ENCODE peak calls at places on chromosome 9, in ten cellular contexts. G, V, Q, Y, E, H, D, I, W and T are unnamed samples.

GRCh38 chr9:25226901-25227686 is 451.1 kb downstream of the TUSC1 start:
- DNase-seq in G (no peak), V (no peak), Q (no peak), Y (no peak), E (no peak), H (no peak), D (no peak), I (no peak), W (no peak), T (no peak)

GRCh38 chr9:37433754-37434435 is 11.4 kb downstream of the GRHPR start:
- DNase-seq in G (no peak), V (no peak), Q (no peak), Y (no peak), E (no peak), H (no peak), D (peak), I (peak), W (no peak), T (no peak)

GRCh38 chr9:108196332-108196731 is 659.5 kb downstream of the ACTL7B start:
- DNase-seq in G (no peak), V (no peak), Q (no peak), Y (no peak), E (no peak), H (no peak), D (no peak), I (no peak), W (no peak), T (no peak)

GRCh38 chr9:128494108-128494742 is 10.3 kb upstream of the GLE1 start:
- DNase-seq in G (peak), V (no peak), Q (peak), Y (peak), E (no peak), H (peak), D (no peak), I (no peak), W (peak), T (peak)

GRCh38 chr9:112820886-112821285 is 69.8 kb downstream of the SLC46A2 start:
- DNase-seq in G (no peak), V (no peak), Q (peak), Y (no peak), E (no peak), H (no peak), D (no peak), I (peak), W (no peak), T (no peak)

GRCh38 chr9:114722363-114722695 is 40.3 kb upstream of the TEX48 start:
- DNase-seq in G (no peak), V (no peak), Q (no peak), Y (no peak), E (no peak), H (no peak), D (no peak), I (peak), W (no peak), T (no peak)

GRCh38 chr9:108680946-108681345 is 174.8 kb downstream of the ACTL7B start:
- DNase-seq in G (no peak), V (no peak), Q (no peak), Y (no peak), E (no peak), H (no peak), D (no peak), I (no peak), W (no peak), T (no peak)

GRCh38 chr9:12933957-12934356 is 159.1 kb downstream of the LURAP1L start:
- DNase-seq in G (no peak), V (peak), Q (peak), Y (no peak), E (no peak), H (no peak), D (no peak), I (no peak), W (no peak), T (peak)

GRCh38 chr9:37620386-37620785 is 28.0 kb upstream of the TOMM5 start:
- DNase-seq in G (no peak), V (no peak), Q (no peak), Y (no peak), E (no peak), H (no peak), D (no peak), I (no peak), W (no peak), T (no peak)

GRCh38 chr9:85404911-85405580 is 336.7 kb downstream of the AGTPBP1 start:
- DNase-seq in G (no peak), V (no peak), Q (no peak), Y (no peak), E (no peak), H (no peak), D (no peak), I (peak), W (no peak), T (no peak)

GRCh38 chr9:83511051-83511450 is 27.1 kb downstream of the FRMD3 start:
- DNase-seq in G (no peak), V (no peak), Q (peak), Y (no peak), E (no peak), H (no peak), D (no peak), I (peak), W (no peak), T (no peak)

GRCh38 chr9:123335227-123335985 is 20.6 kb upstream of the CRB2 start:
- DNase-seq in G (no peak), V (no peak), Q (peak), Y (no peak), E (peak), H (no peak), D (no peak), I (peak), W (no peak), T (no peak)

GRCh38 chr9:135082536-135082935 is 4.9 kb upstream of the OLFM1 start:
- DNase-seq in G (no peak), V (no peak), Q (no peak), Y (no peak), E (no peak), H (no peak), D (no peak), I (no peak), W (no peak), T (no peak)

GRCh38 chr9:136907011-136907914 is 20.9 kb downstream of the TRAF2 start:
- DNase-seq in G (no peak), V (no peak), Q (no peak), Y (no peak), E (no peak), H (no peak), D (no peak), I (no peak), W (no peak), T (no peak)

GRCh38 chr9:37337301-37337905 is 85.1 kb upstream of the GRHPR start:
- DNase-seq in G (peak), V (no peak), Q (no peak), Y (no peak), E (peak), H (no peak), D (no peak), I (no peak), W (no peak), T (no peak)

GRCh38 chr9:135582966-135583685 is 21.6 kb downstream of the PAEP start:
- DNase-seq in G (no peak), V (no peak), Q (no peak), Y (no peak), E (no peak), H (no peak), D (no peak), I (no peak), W (no peak), T (no peak)

GRCh38 chr9:90219548-90220118 is 423.0 kb downstream of the DIRAS2 start:
- DNase-seq in G (peak), V (no peak), Q (no peak), Y (no peak), E (peak), H (no peak), D (no peak), I (no peak), W (peak), T (peak)

DNA sequence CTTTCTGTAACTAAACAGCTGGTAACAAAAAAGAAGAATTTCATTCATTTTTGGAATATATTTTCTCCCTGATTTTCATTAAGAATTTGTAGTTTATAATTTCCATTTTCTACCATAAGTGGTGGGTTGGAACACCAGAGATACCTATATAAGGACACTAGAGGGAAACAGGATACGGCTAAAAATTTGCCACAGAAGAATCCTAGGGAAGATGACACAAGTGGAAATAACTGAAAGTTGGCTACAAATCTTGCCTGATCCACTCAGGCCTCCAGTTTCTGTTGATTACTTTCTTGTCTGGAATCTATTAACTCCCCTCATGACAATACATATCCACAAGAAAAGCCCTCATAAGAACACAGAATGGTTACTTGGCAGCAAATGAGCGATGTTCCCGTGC is 46.8 kb downstream of the FREM1 start:
- DNase-seq in G (no peak), V (no peak), Q (peak), Y (no peak), E (no peak), H (no peak), D (no peak), I (no peak), W (no peak), T (no peak)
- TF ChIP-seq CTCF in G (no peak), V (no peak), Q (no peak), Y (no peak), E (no peak), H (no peak), D (no peak), I (no peak), W (no peak), T (no peak)

DNA sequence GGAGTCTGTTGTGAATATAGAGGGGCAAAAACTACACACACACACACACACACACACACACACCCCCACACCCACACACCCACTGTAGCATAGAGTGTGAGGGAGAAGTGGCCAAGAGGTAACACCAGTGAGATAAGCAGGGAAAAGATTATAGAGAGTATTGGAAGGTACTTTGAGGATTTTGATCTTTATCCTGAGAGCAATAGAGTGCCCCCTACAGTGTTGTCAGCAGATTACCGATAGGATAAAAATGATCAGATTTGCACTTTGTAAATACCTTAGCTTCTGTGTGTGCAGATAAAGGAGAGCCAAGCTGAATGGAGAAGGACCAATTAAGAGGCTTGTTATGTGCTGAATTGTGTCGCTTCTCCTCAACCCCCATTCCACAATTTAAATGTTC is 32.3 kb downstream of the ERCC6L2 start:
- DNase-seq in G (no peak), V (no peak), Q (peak), Y (no peak), E (no peak), H (no peak), D (no peak), I (no peak), W (no peak), T (no peak)
- TF ChIP-seq CTCF in G (peak), V (peak), Q (peak), Y (no peak), E (peak), H (no peak), D (no peak), I (peak), W (peak), T (peak)

DNA sequence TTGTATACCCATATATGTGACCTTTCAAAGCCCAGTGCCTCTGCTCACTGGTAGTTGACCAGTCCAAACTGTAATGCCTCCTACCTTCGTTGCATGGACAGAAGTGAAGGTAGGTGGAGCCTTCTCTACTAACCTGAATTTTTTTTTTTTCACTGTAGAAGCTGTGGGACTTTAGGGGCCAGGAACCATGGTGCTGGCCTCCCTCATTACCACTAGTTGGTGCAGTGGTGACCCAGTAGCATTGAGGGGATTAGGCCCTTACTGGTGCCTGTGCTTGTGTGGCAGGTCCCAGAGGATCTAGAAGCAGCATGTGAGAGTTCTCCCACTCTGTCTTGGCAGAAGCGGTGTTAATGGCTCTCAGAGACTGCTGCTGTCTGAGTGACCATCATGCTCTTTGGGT is 2.3 kb downstream of the RALGPS1 start:
- DNase-seq in G (no peak), V (no peak), Q (no peak), Y (no peak), E (peak), H (no peak), D (no peak), I (no peak), W (no peak), T (no peak)
- TF ChIP-seq CTCF in G (peak), V (no peak), Q (peak), Y (no peak), E (peak), H (no peak), D (peak), I (no peak), W (no peak), T (no peak)

GRCh38 chr9:121784706-121785426 is 133.4 kb downstream of the DAB2IP start:
- DNase-seq in G (no peak), V (no peak), Q (no peak), Y (no peak), E (no peak), H (peak), D (no peak), I (no peak), W (no peak), T (no peak)
- TF ChIP-seq CTCF in G (no peak), V (no peak), Q (no peak), Y (no peak), E (no peak), H (no peak), D (no peak), I (no peak), W (no peak), T (no peak)

GRCh38 chr9:109817146-109817845 is 37.3 kb downstream of the PALM2AKAP2 start:
- DNase-seq in G (no peak), V (no peak), Q (peak), Y (no peak), E (no peak), H (no peak), D (peak), I (peak), W (no peak), T (no peak)
- TF ChIP-seq CTCF in G (no peak), V (no peak), Q (no peak), Y (no peak), E (no peak), H (no peak), D (no peak), I (no peak), W (no peak), T (no peak)

DNA sequence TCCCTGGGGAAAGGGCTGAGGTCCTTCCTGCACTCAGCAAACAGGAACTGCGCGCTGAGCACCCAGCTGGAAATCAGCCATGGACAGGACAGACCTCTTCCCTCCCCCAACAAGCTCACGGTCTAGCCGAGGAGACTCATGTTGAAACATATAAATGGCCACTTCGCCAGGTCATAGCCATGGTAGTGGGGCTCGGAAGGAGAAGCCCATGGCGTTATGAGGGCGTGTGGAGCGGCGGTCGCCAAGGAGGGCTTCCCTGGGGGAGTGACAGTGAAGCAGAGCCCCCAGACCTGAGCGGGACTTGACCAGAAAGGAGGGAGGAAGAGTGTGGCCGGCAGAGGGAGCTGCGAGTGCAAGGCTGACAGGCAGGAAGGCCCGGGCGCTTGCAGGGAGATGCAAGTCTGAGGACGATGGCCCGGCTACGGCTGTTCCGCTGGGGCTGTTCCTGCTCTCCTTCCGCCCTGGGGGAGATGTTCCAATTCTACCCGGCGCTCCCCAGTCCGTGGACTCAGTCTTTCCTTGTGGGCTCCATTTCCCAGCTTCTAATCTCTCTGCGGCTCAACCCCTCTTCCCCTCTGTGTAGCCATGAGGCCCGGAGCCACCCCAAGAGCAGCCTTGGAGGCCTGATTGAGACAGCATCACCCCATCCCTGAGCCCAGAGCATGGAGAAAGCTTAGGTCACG is 43.9 kb upstream of the PRRC2B start:
- DNase-seq in G (peak), V (peak), Q (peak), Y (peak), E (peak), H (peak), D (peak), I (peak), W (peak), T (peak)
- TF ChIP-seq CTCF in G (peak), V (peak), Q (peak), Y (peak), E (peak), H (peak), D (peak), I (peak), W (peak), T (peak)